ENCODE peak calls at places on chromosomes 12 and 14, in eight cellular contexts. F, K, M, R, G, L, P and X are unnamed samples.

GRCh38 chr12:60100150-60100549 is 504.3 kb downstream of the SLC16A7 start:
- DNase-seq in L (no peak), R (no peak), G (no peak), M (no peak), P (no peak), K (no peak), F (no peak), X (no peak)

GRCh38 chr12:121328620-121329019 is 23.6 kb downstream of the ANAPC5 start:
- DNase-seq in R (no peak), G (no peak), M (no peak), K (no peak), F (no peak), P (no peak), L (no peak), X (no peak)

GRCh38 chr12:81758421-81759214 is 532 bp downstream of the PPFIA2 start:
- DNase-seq in L (no peak), K (peak; percentile 14), M (peak; percentile 56), R (peak; percentile 27), G (peak; percentile 51), F (peak; percentile 53), P (no peak), X (no peak)

GRCh38 chr14:52067873-52068740 is 752 bp downstream of the NID2 start:
- DNase-seq in P (no peak), K (peak; percentile 38), G (peak; percentile 60), R (peak; percentile 50), M (peak; percentile 43), F (peak; percentile 35), L (no peak), X (no peak)

GRCh38 chr12:54068423-54069070 is 14.9 kb downstream of the HOXC4 start:
- DNase-seq in F (no peak), G (no peak), L (no peak), R (no peak), M (no peak), P (no peak), K (no peak), X (no peak)

GRCh38 chr12:113043240-113043639 is 13.3 kb upstream of the DTX1 start:
- DNase-seq in P (no peak), M (no peak), K (no peak), R (no peak), F (no peak), G (no peak), L (no peak), X (no peak)

GRCh38 chr12:14756331-14757143 is 46.7 kb downstream of the WBP11 start:
- DNase-seq in R (peak; percentile 20), L (no peak), P (no peak), F (peak; percentile 63), M (no peak), K (no peak), G (no peak), X (no peak)

GRCh38 chr12:108321688-108322087 is 17.4 kb downstream of the CMKLR1 start:
- DNase-seq in F (no peak), M (no peak), G (no peak), R (no peak), L (no peak), P (no peak), K (no peak), X (no peak)

GRCh38 chr12:108643941-108644742 is 10.4 kb upstream of the SELPLG start:
- DNase-seq in P (no peak), K (no peak), L (no peak), F (peak; percentile 37), G (no peak), R (no peak), M (peak; percentile 60), X (no peak)

GRCh38 chr12:118120579-118121363 is 15.2 kb upstream of the PEBP1 start:
- DNase-seq in F (peak; percentile 90), G (peak; percentile 81), P (peak; percentile 71), K (peak; percentile 72), R (peak; percentile 75), M (peak; percentile 78), L (peak; percentile 39), X (no peak)

GRCh38 chr14:35287481-35288013 is 4.6 kb upstream of the PSMA6 start:
- DNase-seq in R (peak; percentile 68), F (no peak), G (peak; percentile 57), L (no peak), K (peak; percentile 9), M (peak; percentile 63), P (no peak), X (no peak)

GRCh38 chr12:53122961-53123468 is 19.7 kb downstream of the SOAT2 start:
- DNase-seq in K (no peak), F (no peak), G (peak; percentile 64), R (peak; percentile 65), P (no peak), M (peak; percentile 22), L (no peak), X (no peak)

GRCh38 chr14:96164861-96165490 is 39.7 kb upstream of the BDKRB2 start:
- DNase-seq in F (no peak), L (no peak), P (no peak), R (no peak), M (no peak), K (no peak), G (no peak), X (no peak)

GRCh38 chr12:29041621-29042020 is 107.5 kb upstream of the FAR2 start:
- DNase-seq in G (peak; percentile 72), M (peak; percentile 64), F (no peak), L (peak; percentile 28), K (no peak), P (no peak), R (peak; percentile 62), X (peak; percentile 81)

GRCh38 chr12:27434673-27435565 is 11.6 kb upstream of the SMCO2 start:
- DNase-seq in R (peak; percentile 11), F (peak; percentile 43), M (no peak), P (no peak), K (no peak), L (no peak), G (peak; percentile 25), X (no peak)

GRCh38 chr12:68971404-68971803 is 38.4 kb upstream of the CPM start:
- DNase-seq in F (no peak), L (no peak), P (no peak), R (peak; percentile 55), G (peak; percentile 52), K (no peak), M (peak; percentile 43), X (peak; percentile 34)

GRCh38 chr12:128729628-128730121 is 94.1 kb downstream of the SLC15A4 start:
- DNase-seq in L (no peak), K (no peak), P (no peak), R (no peak), M (peak; percentile 1), G (no peak), F (no peak), X (no peak)

DNA sequence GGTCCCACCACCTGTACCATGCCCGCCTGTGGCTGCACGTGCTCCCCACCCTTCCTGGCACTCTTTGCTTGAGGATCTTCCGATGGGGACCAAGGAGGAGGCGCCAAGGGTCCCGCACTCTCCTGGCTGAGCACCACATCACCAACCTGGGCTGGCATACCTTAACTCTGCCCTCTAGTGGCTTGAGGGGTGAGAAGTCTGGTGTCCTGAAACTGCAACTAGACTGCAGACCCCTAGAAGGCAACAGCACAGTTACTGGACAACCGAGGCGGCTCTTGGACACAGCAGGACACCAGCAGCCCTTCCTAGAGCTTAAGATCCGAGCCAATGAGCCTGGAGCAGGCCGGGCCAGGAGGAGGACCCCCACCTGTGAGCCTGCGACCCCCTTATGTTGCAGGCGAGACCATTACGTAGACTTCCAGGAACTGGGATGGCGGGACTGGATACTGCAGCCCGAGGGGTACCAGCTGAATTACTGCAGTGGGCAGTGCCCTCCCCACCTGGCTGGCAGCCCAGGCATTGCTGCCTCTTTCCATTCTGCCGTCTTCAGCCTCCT is 1.1 kb downstream of the INHBE start:
- DNase-seq in R (peak; percentile 47), K (no peak), L (no peak), P (peak; percentile 56), F (peak; percentile 48), M (peak; percentile 44), G (peak; percentile 54), X (no peak)
- H3K4me3 ChIP-seq in R (no peak overlapping the region), K (no peak overlapping the region), L (no peak overlapping the region), P (no peak overlapping the region), F (no peak overlapping the region), M (no peak overlapping the region), G (no peak overlapping the region), X (peak overlapping the region; percentile 17)

GRCh38 chr12:76029982-76030377 is 1.6 kb downstream of the PHLDA1 start:
- DNase-seq in F (peak; percentile 31), L (no peak), P (no peak), M (peak; percentile 72), G (peak; percentile 70), R (peak; percentile 74), K (no peak), X (no peak)

GRCh38 chr12:76031081-76031413 is 529 bp downstream of the PHLDA1 start:
- DNase-seq in K (no peak), L (no peak), M (no peak), P (peak; percentile 19), G (no peak), F (no peak), R (no peak), X (no peak)

GRCh38 chr12:76032043-76032981 is 736 bp upstream of the PHLDA1 start:
- DNase-seq in K (peak; percentile 58), M (peak; percentile 74), G (peak; percentile 79), F (peak; percentile 69), R (peak; percentile 75), L (no peak), P (peak; percentile 36), X (no peak)

GRCh38 chr12:76030378-76031080 is 1.0 kb downstream of the PHLDA1 start:
- DNase-seq in K (peak; percentile 26), L (no peak), P (peak; percentile 22), G (peak; percentile 68), M (peak; percentile 72), R (peak; percentile 61), F (peak; percentile 49), X (no peak)

GRCh38 chr12:76031414-76032042 is at the start of gene PHLDA1:
- DNase-seq in R (peak; percentile 98), F (peak; percentile 93), M (peak; percentile 99), L (peak; percentile 94), G (peak; percentile 99), K (peak; percentile 96), P (peak; percentile 79), X (peak; percentile 88)
- TF ChIP-seq CTCF in R (peak; percentile 39), F (peak; percentile 47), M (peak; percentile 58), L (peak; percentile 48), G (peak; percentile 55), K (peak; percentile 82), P (peak; percentile 32), X (peak; percentile 74)

GRCh38 chr14:70822706-70823185 is 13.4 kb upstream of the MAP3K9 start:
- DNase-seq in P (no peak), L (no peak), M (peak; percentile 46), F (peak; percentile 40), K (peak; percentile 34), R (peak; percentile 39), G (peak; percentile 69), X (no peak)
- H3K4me3 ChIP-seq in P (peak overlapping the region; percentile 80), L (peak overlapping the region; percentile 69), M (peak overlapping the region; percentile 64), F (peak overlapping the region; percentile 60), K (peak overlapping the region; percentile 66), R (peak overlapping the region; percentile 62), G (peak overlapping the region; percentile 83), X (peak overlapping the region; percentile 84)

DNA sequence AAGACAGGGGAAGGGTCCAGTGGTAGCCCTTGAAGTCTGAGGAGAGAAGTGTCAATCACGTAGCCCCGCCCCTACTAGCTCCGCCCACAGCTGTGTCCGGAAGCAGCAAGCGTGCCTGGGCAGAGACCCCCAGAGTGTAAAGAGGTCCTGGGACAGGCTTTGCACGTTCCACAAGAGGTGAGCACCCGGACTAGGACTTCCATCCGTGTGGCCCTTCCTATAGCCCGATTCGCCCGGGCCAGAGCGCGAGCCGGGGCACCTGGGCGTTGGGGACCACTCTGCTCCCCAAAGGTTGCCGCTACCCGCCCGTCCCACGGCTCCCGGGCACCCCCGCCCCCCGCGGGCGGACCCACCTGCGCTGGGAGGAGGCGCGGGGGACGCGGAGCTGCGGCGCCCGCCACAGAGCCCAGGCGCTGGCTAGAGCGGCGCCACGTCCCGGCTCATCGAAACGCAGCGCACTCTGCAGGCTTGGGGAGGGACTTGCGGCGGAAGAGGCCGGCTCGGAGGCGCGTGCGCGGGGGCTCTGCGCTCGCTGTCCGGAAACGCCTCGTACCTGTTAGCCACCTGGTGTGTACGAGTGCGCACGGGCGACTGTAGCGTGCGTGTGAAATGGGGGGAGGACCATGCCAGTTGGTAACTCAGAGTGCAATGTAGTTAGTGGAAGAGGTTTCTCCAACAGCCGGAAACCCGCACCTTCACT is at the start of gene RABGGTA:
- DNase-seq in K (peak; percentile 86), M (peak; percentile 93), R (peak; percentile 92), G (peak; percentile 92), L (peak; percentile 64), F (peak; percentile 90), P (peak; percentile 89), X (peak; percentile 46)
- TF ChIP-seq CTCF in K (peak; percentile 92), M (peak; percentile 59), R (peak; percentile 59), G (peak; percentile 67), L (peak; percentile 59), F (peak; percentile 64), P (peak; percentile 67), X (peak; percentile 66)